ENCODE peak calls at places on chromosome X, in five cellular contexts. One of them, this sample, is unnamed.

GRCh38 chrX:150366951-150367545 is 3.9 kb downstream of the MAMLD1 start:
- DNase-seq in PC-3: peak; percentile 39
- DNase-seq in tibial artery: no peak
- DNase-seq in endothelial cell: no peak
- DNase-seq in AG09309: no peak
- DNase-seq in this sample: no peak

GRCh38 chrX:87518504-87518903 is 902 bp downstream of the KLHL4 start:
- DNase-seq in PC-3: peak; percentile 33
- DNase-seq in tibial artery: no peak
- DNase-seq in endothelial cell: no peak
- DNase-seq in AG09309: no peak
- DNase-seq in this sample: no peak

GRCh38 chrX:72048515-72049455 is 82.9 kb downstream of the RTL5 start:
- DNase-seq in PC-3: peak; percentile 10
- DNase-seq in tibial artery: no peak
- DNase-seq in endothelial cell: no peak
- DNase-seq in AG09309: no peak
- DNase-seq in this sample: no peak

GRCh38 chrX:10103023-10103422 is 53.8 kb upstream of the CLCN4 start:
- DNase-seq in PC-3: no peak
- DNase-seq in tibial artery: no peak
- DNase-seq in endothelial cell: no peak
- DNase-seq in AG09309: peak; percentile 77
- DNase-seq in this sample: no peak

GRCh38 chrX:10821293-10821692 is 200.9 kb upstream of the MID1 start:
- DNase-seq in PC-3: no peak
- DNase-seq in tibial artery: no peak
- DNase-seq in endothelial cell: no peak
- DNase-seq in AG09309: no peak
- DNase-seq in this sample: no peak

GRCh38 chrX:67568769-67569168 is 24.9 kb downstream of the AR start:
- DNase-seq in PC-3: no peak
- DNase-seq in tibial artery: no peak
- DNase-seq in endothelial cell: no peak
- DNase-seq in AG09309: no peak
- DNase-seq in this sample: no peak

GRCh38 chrX:102765217-102765616 is 44.7 kb downstream of the GPRASP3 start:
- DNase-seq in PC-3: peak; percentile 85
- DNase-seq in tibial artery: peak; percentile 23
- DNase-seq in endothelial cell: no peak
- DNase-seq in AG09309: peak; percentile 17
- DNase-seq in this sample: no peak

GRCh38 chrX:71056857-71057256 is 11.3 kb downstream of the SNX12 start:
- DNase-seq in PC-3: no peak
- DNase-seq in tibial artery: no peak
- DNase-seq in endothelial cell: no peak
- DNase-seq in AG09309: peak; percentile 29
- DNase-seq in this sample: no peak

GRCh38 chrX:151151668-151152267 is 24.6 kb upstream of the GPR50 start:
- DNase-seq in PC-3: peak; percentile 64
- DNase-seq in tibial artery: peak; percentile 21
- DNase-seq in endothelial cell: no peak
- DNase-seq in AG09309: peak; percentile 21
- DNase-seq in this sample: no peak

GRCh38 chrX:17563076-17563475 is 174.2 kb upstream of the SCML1 start:
- DNase-seq in PC-3: peak; percentile 32
- DNase-seq in tibial artery: no peak
- DNase-seq in endothelial cell: no peak
- DNase-seq in AG09309: no peak
- DNase-seq in this sample: no peak

DNA sequence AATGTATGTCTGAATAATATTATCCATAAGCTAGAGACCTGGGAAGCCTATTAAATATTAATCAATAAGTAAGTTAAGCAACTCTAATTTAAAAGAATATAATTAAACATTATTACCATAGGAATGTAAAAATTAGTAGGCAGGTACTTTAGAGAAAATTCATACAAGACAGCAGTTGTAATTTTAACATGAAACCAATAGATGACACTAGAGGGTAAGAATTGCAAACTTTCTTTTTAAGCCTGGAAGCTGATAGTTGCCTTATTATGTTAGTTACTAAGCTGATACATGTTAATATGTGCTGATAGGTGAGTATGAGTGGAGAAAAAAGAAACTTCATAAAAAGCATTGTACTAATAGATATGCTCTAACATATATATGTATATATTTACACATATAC is 1157.4 kb downstream of the FAM133A start:
- DNase-seq in PC-3: peak; percentile 35
- DNase-seq in tibial artery: no peak
- DNase-seq in endothelial cell: no peak
- DNase-seq in AG09309: no peak
- DNase-seq in this sample: no peak
- TF ChIP-seq CTCF in PC-3: peak; percentile 56
- TF ChIP-seq CTCF in tibial artery: no peak
- TF ChIP-seq CTCF in endothelial cell: peak; percentile 20
- TF ChIP-seq CTCF in AG09309: peak; percentile 28
- TF ChIP-seq CTCF in this sample: peak; percentile 26

DNA sequence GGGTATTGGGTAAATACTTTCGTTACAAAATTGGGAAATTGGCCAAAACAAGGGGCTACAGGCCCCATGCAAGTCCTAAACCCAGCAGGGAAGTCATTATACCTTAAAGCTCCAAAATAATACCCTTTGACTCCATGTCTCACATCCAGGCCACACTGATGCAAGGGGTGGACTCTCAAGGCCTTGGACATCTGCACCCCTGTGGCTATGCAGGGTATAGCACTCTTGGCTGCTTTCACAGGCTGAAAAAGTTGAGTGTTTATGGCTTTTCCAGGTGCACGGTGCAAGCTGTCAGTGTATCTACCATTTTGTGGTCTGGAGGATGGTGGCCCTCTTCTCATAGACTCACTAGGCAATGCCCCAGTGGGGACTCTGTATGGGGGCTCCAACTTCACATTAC is 326.5 kb downstream of the TEX13C start:
- DNase-seq in PC-3: peak; percentile 1
- DNase-seq in tibial artery: no peak
- DNase-seq in endothelial cell: no peak
- DNase-seq in AG09309: no peak
- DNase-seq in this sample: no peak
- TF ChIP-seq CTCF in PC-3: peak; percentile 23
- TF ChIP-seq CTCF in tibial artery: no peak
- TF ChIP-seq CTCF in endothelial cell: no peak
- TF ChIP-seq CTCF in AG09309: no peak
- TF ChIP-seq CTCF in this sample: no peak

DNA sequence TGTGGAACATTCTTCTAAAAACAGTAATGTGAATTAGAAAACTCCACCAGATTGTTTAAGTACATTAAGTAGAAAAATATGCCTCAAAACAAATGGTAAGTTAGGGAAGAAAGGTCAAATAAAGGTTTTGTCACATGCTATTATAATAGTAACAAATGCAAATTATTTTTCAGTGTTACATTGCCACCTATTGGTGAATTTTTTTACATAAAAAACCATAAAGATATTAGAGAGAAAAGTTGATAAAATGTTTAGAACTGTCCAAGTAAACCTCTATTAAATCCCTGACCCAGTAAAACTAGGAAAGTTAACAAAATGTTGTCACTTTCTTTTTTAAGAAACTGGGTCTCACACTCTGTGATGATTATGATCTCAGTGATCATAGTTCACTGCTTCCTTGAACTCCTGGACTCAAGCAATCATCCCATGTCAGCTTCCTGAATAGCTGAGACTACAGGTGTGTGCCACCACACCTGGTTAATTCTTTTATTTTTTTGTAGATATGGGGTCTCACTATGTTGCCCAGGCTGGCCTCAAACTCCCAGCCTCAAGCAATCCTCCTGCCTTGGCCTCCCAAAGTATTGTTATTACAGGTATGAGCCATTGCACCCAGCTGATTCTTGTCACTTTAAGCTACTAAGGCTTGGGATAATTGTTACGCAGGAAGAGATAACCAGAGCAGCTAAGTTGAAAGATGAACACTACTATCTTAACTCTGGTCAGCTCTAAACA is 157.6 kb downstream of the ATRX start:
- DNase-seq in PC-3: peak; percentile 40
- DNase-seq in tibial artery: no peak
- DNase-seq in endothelial cell: no peak
- DNase-seq in AG09309: no peak
- DNase-seq in this sample: no peak
- TF ChIP-seq CTCF in PC-3: peak; percentile 57
- TF ChIP-seq CTCF in tibial artery: no peak
- TF ChIP-seq CTCF in endothelial cell: no peak
- TF ChIP-seq CTCF in AG09309: no peak
- TF ChIP-seq CTCF in this sample: no peak

GRCh38 chrX:34638116-34638515 is 19.0 kb downstream of the TMEM47 start:
- DNase-seq in PC-3: peak; percentile 50
- DNase-seq in tibial artery: no peak
- DNase-seq in endothelial cell: peak; percentile 19
- DNase-seq in AG09309: no peak
- DNase-seq in this sample: no peak
- TF ChIP-seq CTCF in PC-3: peak; percentile 68
- TF ChIP-seq CTCF in tibial artery: peak; percentile 28
- TF ChIP-seq CTCF in endothelial cell: peak; percentile 55
- TF ChIP-seq CTCF in AG09309: peak; percentile 35
- TF ChIP-seq CTCF in this sample: peak; percentile 65

GRCh38 chrX:153952373-153953026 is 8.1 kb upstream of the RENBP start:
- DNase-seq in PC-3: no peak
- DNase-seq in tibial artery: no peak
- DNase-seq in endothelial cell: no peak
- DNase-seq in AG09309: no peak
- DNase-seq in this sample: no peak

GRCh38 chrX:153953342-153953830 is 8.9 kb upstream of the RENBP start:
- DNase-seq in PC-3: peak; percentile 64
- DNase-seq in tibial artery: peak; percentile 56
- DNase-seq in endothelial cell: peak; percentile 77
- DNase-seq in AG09309: no peak
- DNase-seq in this sample: peak; percentile 67

GRCh38 chrX:153954618-153955450 is 10.4 kb upstream of the RENBP start:
- DNase-seq in PC-3: no peak
- DNase-seq in tibial artery: no peak
- DNase-seq in endothelial cell: no peak
- DNase-seq in AG09309: no peak
- DNase-seq in this sample: no peak

GRCh38 chrX:153955451-153955732 is 10.9 kb upstream of the RENBP start:
- DNase-seq in PC-3: no peak
- DNase-seq in tibial artery: no peak
- DNase-seq in endothelial cell: no peak
- DNase-seq in AG09309: no peak
- DNase-seq in this sample: no peak

DNA sequence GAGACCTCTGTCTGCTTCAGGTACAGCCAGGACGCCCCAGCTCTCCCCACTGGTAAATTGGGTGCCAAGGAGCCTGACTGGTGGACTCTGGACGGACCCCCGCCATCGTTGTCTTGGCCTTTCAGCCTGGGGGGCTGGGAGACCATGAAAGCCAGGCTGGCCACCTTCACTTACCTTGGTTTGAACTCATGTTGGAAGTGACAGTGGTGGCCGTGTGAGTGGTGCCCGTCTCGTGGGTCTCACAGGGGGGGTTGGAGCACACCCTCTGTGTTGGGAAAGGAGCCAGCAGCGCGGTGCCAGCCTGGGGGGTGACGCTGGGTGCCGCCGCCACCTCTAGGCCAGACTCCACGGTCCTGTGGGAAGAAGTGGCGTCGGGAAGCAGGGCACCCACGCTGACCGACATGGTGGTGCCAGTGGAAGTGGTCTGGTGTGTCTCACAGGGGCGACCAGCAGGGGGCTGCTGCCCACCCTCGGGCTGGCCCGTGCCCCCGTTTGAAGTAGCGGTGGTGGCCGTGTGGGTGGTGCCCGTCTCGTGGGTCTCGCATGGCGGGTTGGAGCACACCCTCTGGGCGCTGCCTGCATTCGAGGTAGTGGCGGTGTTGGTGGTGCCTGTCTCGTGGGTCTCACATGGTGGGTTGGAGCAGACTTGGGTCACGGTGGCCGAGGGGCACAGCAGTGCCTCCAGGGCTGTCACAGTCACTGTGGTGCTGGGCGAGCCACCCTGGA is 9.6 kb upstream of the RENBP start:
- DNase-seq in PC-3: no peak
- DNase-seq in tibial artery: no peak
- DNase-seq in endothelial cell: no peak
- DNase-seq in AG09309: no peak
- DNase-seq in this sample: no peak
- TF ChIP-seq CTCF in PC-3: no peak
- TF ChIP-seq CTCF in tibial artery: no peak
- TF ChIP-seq CTCF in endothelial cell: no peak
- TF ChIP-seq CTCF in AG09309: no peak
- TF ChIP-seq CTCF in this sample: no peak

GRCh38 chrX:120791013-120791643 is 84.5 kb downstream of the CT47B1 start:
- DNase-seq in PC-3: peak; percentile 79
- DNase-seq in tibial artery: peak; percentile 55
- DNase-seq in endothelial cell: no peak
- DNase-seq in AG09309: peak; percentile 46
- DNase-seq in this sample: peak; percentile 54
- TF ChIP-seq CTCF in PC-3: no peak
- TF ChIP-seq CTCF in tibial artery: no peak
- TF ChIP-seq CTCF in endothelial cell: no peak
- TF ChIP-seq CTCF in AG09309: no peak
- TF ChIP-seq CTCF in this sample: no peak

DNA sequence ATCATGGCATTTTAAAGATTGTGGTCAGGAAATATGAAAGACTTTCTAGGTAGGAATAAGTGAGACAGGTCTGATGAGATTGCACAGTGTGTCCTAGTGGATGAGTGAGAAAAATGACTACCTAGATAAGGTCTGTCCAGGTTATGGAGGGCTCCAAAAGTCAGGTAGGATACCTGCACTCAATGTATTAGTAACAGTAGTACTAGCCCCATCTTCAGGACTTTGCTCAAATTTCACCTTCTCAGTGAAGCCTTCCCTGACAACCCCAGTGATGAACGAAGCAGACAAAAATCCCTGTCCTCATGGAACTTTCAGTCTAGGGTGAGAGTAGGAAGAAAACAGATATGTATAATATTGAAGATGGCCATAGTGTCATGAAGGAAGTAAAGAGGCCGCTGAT is 85.7 kb downstream of the ZIC3 start:
- DNase-seq in PC-3: no peak
- DNase-seq in tibial artery: no peak
- DNase-seq in endothelial cell: no peak
- DNase-seq in AG09309: no peak
- DNase-seq in this sample: no peak
- TF ChIP-seq CTCF in PC-3: no peak
- TF ChIP-seq CTCF in tibial artery: no peak
- TF ChIP-seq CTCF in endothelial cell: no peak
- TF ChIP-seq CTCF in AG09309: no peak
- TF ChIP-seq CTCF in this sample: no peak